ENCODE peak calls at places on chromosomes 2 and 18, in five cellular contexts. X is stimulated activated CD4-positive, alpha-beta T cell treated with anti-CD3 and anti-CD28 coated beads, Interleukin-2, amount 100 ng/mL, for 24 hours; P is spleen; J is H9; C is HFFc6. Q is an unnamed sample.

GRCh38 chr18:32289480-32290075 is 99.7 kb downstream of the MEP1B start:
- DNase-seq in X (peak; percentile 28), P (no peak), J (peak; percentile 60), C (peak; percentile 40), Q (no peak)

GRCh38 chr2:898319-898718 is 52.3 kb upstream of the SNTG2 start:
- DNase-seq in X (peak; percentile 1), P (no peak), J (peak; percentile 75), C (no peak), Q (no peak)

GRCh38 chr2:240567872-240568677 is at the start of gene RNPEPL1:
- DNase-seq in X (peak; percentile 54), P (peak; percentile 93), J (no peak), C (peak; percentile 28), Q (peak; percentile 34)

GRCh38 chr2:133489641-133490411 is 78.4 kb downstream of the NCKAP5 start:
- DNase-seq in X (no peak), P (no peak), J (no peak), C (no peak), Q (no peak)

GRCh38 chr2:219344756-219345458 is 12.4 kb upstream of the RESP18 start:
- DNase-seq in X (no peak), P (no peak), J (no peak), C (no peak), Q (no peak)

GRCh38 chr2:230924470-230925341 is at the start of gene GPR55:
- DNase-seq in X (peak; percentile 77), P (peak; percentile 77), J (peak; percentile 69), C (no peak), Q (peak; percentile 57)

GRCh38 chr2:150824118-150824517 is 336.7 kb upstream of the RND3 start:
- DNase-seq in X (no peak), P (no peak), J (no peak), C (no peak), Q (no peak)

GRCh38 chr2:43160778-43161177 is 65.6 kb downstream of the ZFP36L2 start:
- DNase-seq in X (no peak), P (no peak), J (no peak), C (no peak), Q (no peak)

GRCh38 chr2:42860518-42861094 is 68.2 kb upstream of the HAAO start:
- DNase-seq in X (no peak), P (no peak), J (no peak), C (no peak), Q (no peak)

GRCh38 chr2:120230515-120231471 is 7.6 kb upstream of the TMEM185B start:
- DNase-seq in X (no peak), P (peak; percentile 76), J (peak; percentile 21), C (no peak), Q (no peak)

GRCh38 chr2:233852056-233852455 is 2.3 kb downstream of the HJURP start:
- DNase-seq in X (no peak), P (no peak), J (no peak), C (no peak), Q (no peak)

GRCh38 chr2:46804794-46805193 is 110.8 kb downstream of the MCFD2 start:
- DNase-seq in X (no peak), P (no peak), J (no peak), C (no peak), Q (no peak)

GRCh38 chr2:84906900-84907714 is 1.7 kb downstream of the TMSB10 start:
- DNase-seq in X (peak; percentile 49), P (peak; percentile 91), J (peak; percentile 63), C (peak; percentile 81), Q (no peak)

GRCh38 chr18:50410008-50410407 is 35.2 kb downstream of the SKA1 start:
- DNase-seq in X (no peak), P (no peak), J (no peak), C (no peak), Q (no peak)

GRCh38 chr2:227805578-227805977 is 8.1 kb upstream of the CCL20 start:
- DNase-seq in X (peak; percentile 30), P (no peak), J (no peak), C (no peak), Q (no peak)

GRCh38 chr18:58657081-58657480 is 14.2 kb upstream of the MALT1 start:
- DNase-seq in X (no peak), P (no peak), J (no peak), C (no peak), Q (no peak)

GRCh38 chr2:46299365-46300263 is 2.4 kb downstream of the EPAS1 start:
- DNase-seq in X (peak; percentile 24), P (peak; percentile 84), J (peak; percentile 51), C (peak; percentile 64), Q (no peak)

GRCh38 chr18:55351980-55352714 is 235.8 kb downstream of the TCF4 start:
- DNase-seq in X (no peak), P (no peak), J (no peak), C (no peak), Q (no peak)

GRCh38 chr18:54881229-54881753 is 53.0 kb downstream of the RAB27B start:
- DNase-seq in X (no peak), P (no peak), J (no peak), C (no peak), Q (no peak)

GRCh38 chr2:42327125-42327524 is 33.9 kb downstream of the COX7A2L start:
- DNase-seq in X (no peak), P (no peak), J (no peak), C (no peak), Q (no peak)

GRCh38 chr2:160194351-160194750 is 5.7 kb downstream of the ITGB6 start:
- DNase-seq in X (no peak), P (no peak), J (no peak), C (peak; percentile 6), Q (no peak)

GRCh38 chr2:240636563-240637115 is 11.4 kb downstream of the GPR35 start:
- DNase-seq in X (no peak), P (peak; percentile 60), J (no peak), C (no peak), Q (no peak)

GRCh38 chr2:19675856-19676460 is 225.8 kb downstream of the TTC32 start:
- DNase-seq in X (no peak), P (no peak), J (no peak), C (peak; percentile 58), Q (no peak)

Q was measured in activated T-helper 9 cell treated with anti-CD3 and anti-CD28 coated beads, Interleukin-2, amount 50 U/mL, for 16 hours.